ENCODE peak calls at places on chromosomes 4 and X, in eight cellular contexts. One of them, this sample, is unnamed.
A peak's percentile ranks its signal among the peaks of the same experiment; 100 is the strongest.

GRCh38 chr4:134001057-134001456 is 200.5 kb downstream of the PABPC4L start:
- DNase-seq in AG04450: no peak
- DNase-seq in ecto neural progenitor cell: no peak
- DNase-seq in B cell: no peak
- DNase-seq in stimulated activated CD4-positive, alpha-beta T cell treated with anti-CD3 and anti-CD28 coated beads, Interleukin-15, amount 100 ng/mL, for 1 hour: no peak
- DNase-seq in dorsolateral prefrontal cortex: no peak
- DNase-seq in K562: no peak
- DNase-seq in GM10248: no peak
- DNase-seq in this sample: no peak

GRCh38 chr4:53902786-53903185 is 161.6 kb downstream of the CHIC2 start:
- DNase-seq in AG04450: no peak
- DNase-seq in ecto neural progenitor cell: no peak
- DNase-seq in B cell: no peak
- DNase-seq in stimulated activated CD4-positive, alpha-beta T cell treated with anti-CD3 and anti-CD28 coated beads, Interleukin-15, amount 100 ng/mL, for 1 hour: no peak
- DNase-seq in dorsolateral prefrontal cortex: no peak
- DNase-seq in K562: no peak
- DNase-seq in GM10248: no peak
- DNase-seq in this sample: no peak

GRCh38 chr4:40858946-40859345 is 109.2 kb downstream of the NSUN7 start:
- DNase-seq in AG04450: no peak
- DNase-seq in ecto neural progenitor cell: no peak
- DNase-seq in B cell: no peak
- DNase-seq in stimulated activated CD4-positive, alpha-beta T cell treated with anti-CD3 and anti-CD28 coated beads, Interleukin-15, amount 100 ng/mL, for 1 hour: no peak
- DNase-seq in dorsolateral prefrontal cortex: no peak
- DNase-seq in K562: no peak
- DNase-seq in GM10248: no peak
- DNase-seq in this sample: no peak

GRCh38 chrX:130793966-130794365 is 109.0 kb downstream of the ENOX2 start:
- DNase-seq in AG04450: no peak
- DNase-seq in ecto neural progenitor cell: no peak
- DNase-seq in B cell: no peak
- DNase-seq in stimulated activated CD4-positive, alpha-beta T cell treated with anti-CD3 and anti-CD28 coated beads, Interleukin-15, amount 100 ng/mL, for 1 hour: no peak
- DNase-seq in dorsolateral prefrontal cortex: no peak
- DNase-seq in K562: no peak
- DNase-seq in GM10248: no peak
- DNase-seq in this sample: no peak

GRCh38 chrX:123833387-123833786 is 26.5 kb upstream of the XIAP start:
- DNase-seq in AG04450: peak; percentile 1
- DNase-seq in ecto neural progenitor cell: peak; percentile 48
- DNase-seq in B cell: peak; percentile 66
- DNase-seq in stimulated activated CD4-positive, alpha-beta T cell treated with anti-CD3 and anti-CD28 coated beads, Interleukin-15, amount 100 ng/mL, for 1 hour: no peak
- DNase-seq in dorsolateral prefrontal cortex: no peak
- DNase-seq in K562: peak; percentile 69
- DNase-seq in GM10248: peak; percentile 65
- DNase-seq in this sample: peak; percentile 42

GRCh38 chr4:77453911-77454310 is 151.7 kb upstream of the CXCL13 start:
- DNase-seq in AG04450: no peak
- DNase-seq in ecto neural progenitor cell: no peak
- DNase-seq in B cell: no peak
- DNase-seq in stimulated activated CD4-positive, alpha-beta T cell treated with anti-CD3 and anti-CD28 coated beads, Interleukin-15, amount 100 ng/mL, for 1 hour: no peak
- DNase-seq in dorsolateral prefrontal cortex: no peak
- DNase-seq in K562: no peak
- DNase-seq in GM10248: no peak
- DNase-seq in this sample: no peak

GRCh38 chr4:179625391-179625790 is 2183.2 kb upstream of the AGA start:
- DNase-seq in AG04450: peak; percentile 61
- DNase-seq in ecto neural progenitor cell: no peak
- DNase-seq in B cell: no peak
- DNase-seq in stimulated activated CD4-positive, alpha-beta T cell treated with anti-CD3 and anti-CD28 coated beads, Interleukin-15, amount 100 ng/mL, for 1 hour: no peak
- DNase-seq in dorsolateral prefrontal cortex: no peak
- DNase-seq in K562: no peak
- DNase-seq in GM10248: no peak
- DNase-seq in this sample: peak; percentile 14

GRCh38 chrX:11423362-11423818 is 130.2 kb downstream of the AMELX start:
- DNase-seq in AG04450: peak; percentile 62
- DNase-seq in ecto neural progenitor cell: no peak
- DNase-seq in B cell: peak; percentile 4
- DNase-seq in stimulated activated CD4-positive, alpha-beta T cell treated with anti-CD3 and anti-CD28 coated beads, Interleukin-15, amount 100 ng/mL, for 1 hour: no peak
- DNase-seq in dorsolateral prefrontal cortex: no peak
- DNase-seq in K562: peak; percentile 34
- DNase-seq in GM10248: peak; percentile 14
- DNase-seq in this sample: peak; percentile 46

GRCh38 chr4:82217986-82218715 is 155.6 kb downstream of the HNRNPD start:
- DNase-seq in AG04450: no peak
- DNase-seq in ecto neural progenitor cell: no peak
- DNase-seq in B cell: peak; percentile 8
- DNase-seq in stimulated activated CD4-positive, alpha-beta T cell treated with anti-CD3 and anti-CD28 coated beads, Interleukin-15, amount 100 ng/mL, for 1 hour: no peak
- DNase-seq in dorsolateral prefrontal cortex: no peak
- DNase-seq in K562: no peak
- DNase-seq in GM10248: no peak
- DNase-seq in this sample: no peak

GRCh38 chrX:42289492-42290385 is 366.4 kb upstream of the CASK start:
- DNase-seq in AG04450: no peak
- DNase-seq in ecto neural progenitor cell: no peak
- DNase-seq in B cell: no peak
- DNase-seq in stimulated activated CD4-positive, alpha-beta T cell treated with anti-CD3 and anti-CD28 coated beads, Interleukin-15, amount 100 ng/mL, for 1 hour: no peak
- DNase-seq in dorsolateral prefrontal cortex: no peak
- DNase-seq in K562: no peak
- DNase-seq in GM10248: no peak
- DNase-seq in this sample: no peak

GRCh38 chr4:81665050-81665449 is 193.3 kb upstream of the RASGEF1B start:
- DNase-seq in AG04450: no peak
- DNase-seq in ecto neural progenitor cell: no peak
- DNase-seq in B cell: no peak
- DNase-seq in stimulated activated CD4-positive, alpha-beta T cell treated with anti-CD3 and anti-CD28 coated beads, Interleukin-15, amount 100 ng/mL, for 1 hour: no peak
- DNase-seq in dorsolateral prefrontal cortex: no peak
- DNase-seq in K562: no peak
- DNase-seq in GM10248: no peak
- DNase-seq in this sample: no peak

GRCh38 chrX:103520391-103520790 is 1.1 kb upstream of the RAB40A start:
- DNase-seq in AG04450: peak; percentile 10
- DNase-seq in ecto neural progenitor cell: no peak
- DNase-seq in B cell: no peak
- DNase-seq in stimulated activated CD4-positive, alpha-beta T cell treated with anti-CD3 and anti-CD28 coated beads, Interleukin-15, amount 100 ng/mL, for 1 hour: no peak
- DNase-seq in dorsolateral prefrontal cortex: no peak
- DNase-seq in K562: no peak
- DNase-seq in GM10248: no peak
- DNase-seq in this sample: peak; percentile 44

GRCh38 chr4:100428051-100428450 is 89.8 kb downstream of the EMCN start:
- DNase-seq in AG04450: no peak
- DNase-seq in ecto neural progenitor cell: no peak
- DNase-seq in B cell: no peak
- DNase-seq in stimulated activated CD4-positive, alpha-beta T cell treated with anti-CD3 and anti-CD28 coated beads, Interleukin-15, amount 100 ng/mL, for 1 hour: no peak
- DNase-seq in dorsolateral prefrontal cortex: no peak
- DNase-seq in K562: no peak
- DNase-seq in GM10248: no peak
- DNase-seq in this sample: no peak

GRCh38 chr4:108155373-108155772 is 13.4 kb downstream of the LEF1 start:
- DNase-seq in AG04450: no peak
- DNase-seq in ecto neural progenitor cell: peak; percentile 64
- DNase-seq in B cell: no peak
- DNase-seq in stimulated activated CD4-positive, alpha-beta T cell treated with anti-CD3 and anti-CD28 coated beads, Interleukin-15, amount 100 ng/mL, for 1 hour: no peak
- DNase-seq in dorsolateral prefrontal cortex: no peak
- DNase-seq in K562: no peak
- DNase-seq in GM10248: no peak
- DNase-seq in this sample: peak; percentile 61

GRCh38 chrX:28347526-28347925 is 239.7 kb upstream of the IL1RAPL1 start:
- DNase-seq in AG04450: no peak
- DNase-seq in ecto neural progenitor cell: no peak
- DNase-seq in B cell: no peak
- DNase-seq in stimulated activated CD4-positive, alpha-beta T cell treated with anti-CD3 and anti-CD28 coated beads, Interleukin-15, amount 100 ng/mL, for 1 hour: no peak
- DNase-seq in dorsolateral prefrontal cortex: no peak
- DNase-seq in K562: no peak
- DNase-seq in GM10248: no peak
- DNase-seq in this sample: no peak

GRCh38 chr4:15037923-15038541 is 35.8 kb downstream of the CPEB2 start:
- DNase-seq in AG04450: no peak
- DNase-seq in ecto neural progenitor cell: no peak
- DNase-seq in B cell: no peak
- DNase-seq in stimulated activated CD4-positive, alpha-beta T cell treated with anti-CD3 and anti-CD28 coated beads, Interleukin-15, amount 100 ng/mL, for 1 hour: no peak
- DNase-seq in dorsolateral prefrontal cortex: no peak
- DNase-seq in K562: no peak
- DNase-seq in GM10248: no peak
- DNase-seq in this sample: no peak

GRCh38 chrX:107449490-107450175 is at the start of gene FRMPD3:
- DNase-seq in AG04450: no peak
- DNase-seq in ecto neural progenitor cell: peak; percentile 61
- DNase-seq in B cell: peak; percentile 26
- DNase-seq in stimulated activated CD4-positive, alpha-beta T cell treated with anti-CD3 and anti-CD28 coated beads, Interleukin-15, amount 100 ng/mL, for 1 hour: no peak
- DNase-seq in dorsolateral prefrontal cortex: no peak
- DNase-seq in K562: no peak
- DNase-seq in GM10248: no peak
- DNase-seq in this sample: peak; percentile 21

GRCh38 chrX:74949717-74950116 is 24.5 kb upstream of the NEXMIF start:
- DNase-seq in AG04450: no peak
- DNase-seq in ecto neural progenitor cell: no peak
- DNase-seq in B cell: no peak
- DNase-seq in stimulated activated CD4-positive, alpha-beta T cell treated with anti-CD3 and anti-CD28 coated beads, Interleukin-15, amount 100 ng/mL, for 1 hour: no peak
- DNase-seq in dorsolateral prefrontal cortex: no peak
- DNase-seq in K562: no peak
- DNase-seq in GM10248: no peak
- DNase-seq in this sample: no peak

GRCh38 chr4:3530051-3530450 is 2.2 kb downstream of the LRPAP1 start:
- DNase-seq in AG04450: no peak
- DNase-seq in ecto neural progenitor cell: peak; percentile 37
- DNase-seq in B cell: peak; percentile 1
- DNase-seq in stimulated activated CD4-positive, alpha-beta T cell treated with anti-CD3 and anti-CD28 coated beads, Interleukin-15, amount 100 ng/mL, for 1 hour: no peak
- DNase-seq in dorsolateral prefrontal cortex: no peak
- DNase-seq in K562: no peak
- DNase-seq in GM10248: no peak
- DNase-seq in this sample: no peak

GRCh38 chr4:122715221-122715620 is 17.3 kb upstream of the BBS12 start:
- DNase-seq in AG04450: no peak
- DNase-seq in ecto neural progenitor cell: no peak
- DNase-seq in B cell: no peak
- DNase-seq in stimulated activated CD4-positive, alpha-beta T cell treated with anti-CD3 and anti-CD28 coated beads, Interleukin-15, amount 100 ng/mL, for 1 hour: no peak
- DNase-seq in dorsolateral prefrontal cortex: no peak
- DNase-seq in K562: no peak
- DNase-seq in GM10248: no peak
- DNase-seq in this sample: no peak

GRCh38 chr4:67684839-67685531 is 16.0 kb downstream of the UBA6 start:
- DNase-seq in AG04450: no peak
- DNase-seq in ecto neural progenitor cell: no peak
- DNase-seq in B cell: no peak
- DNase-seq in stimulated activated CD4-positive, alpha-beta T cell treated with anti-CD3 and anti-CD28 coated beads, Interleukin-15, amount 100 ng/mL, for 1 hour: no peak
- DNase-seq in dorsolateral prefrontal cortex: no peak
- DNase-seq in K562: no peak
- DNase-seq in GM10248: no peak
- DNase-seq in this sample: no peak

GRCh38 chr4:92303621-92304027 is at the start of gene GRID2:
- DNase-seq in AG04450: no peak
- DNase-seq in ecto neural progenitor cell: peak; percentile 77
- DNase-seq in B cell: no peak
- DNase-seq in stimulated activated CD4-positive, alpha-beta T cell treated with anti-CD3 and anti-CD28 coated beads, Interleukin-15, amount 100 ng/mL, for 1 hour: no peak
- DNase-seq in dorsolateral prefrontal cortex: peak; percentile 48
- DNase-seq in K562: no peak
- DNase-seq in GM10248: no peak
- DNase-seq in this sample: peak; percentile 17

GRCh38 chrX:18471296-18471695 is 45.9 kb downstream of the CDKL5 start:
- DNase-seq in AG04450: no peak
- DNase-seq in ecto neural progenitor cell: no peak
- DNase-seq in B cell: no peak
- DNase-seq in stimulated activated CD4-positive, alpha-beta T cell treated with anti-CD3 and anti-CD28 coated beads, Interleukin-15, amount 100 ng/mL, for 1 hour: no peak
- DNase-seq in dorsolateral prefrontal cortex: no peak
- DNase-seq in K562: no peak
- DNase-seq in GM10248: no peak
- DNase-seq in this sample: no peak

GRCh38 chr4:83108101-83108861 is 6.2 kb downstream of the PLAC8 start:
- DNase-seq in AG04450: no peak
- DNase-seq in ecto neural progenitor cell: no peak
- DNase-seq in B cell: no peak
- DNase-seq in stimulated activated CD4-positive, alpha-beta T cell treated with anti-CD3 and anti-CD28 coated beads, Interleukin-15, amount 100 ng/mL, for 1 hour: no peak
- DNase-seq in dorsolateral prefrontal cortex: no peak
- DNase-seq in K562: no peak
- DNase-seq in GM10248: no peak
- DNase-seq in this sample: no peak

GRCh38 chrX:68842781-68843581 is 14.2 kb downstream of the EFNB1 start:
- DNase-seq in AG04450: no peak
- DNase-seq in ecto neural progenitor cell: no peak
- DNase-seq in B cell: no peak
- DNase-seq in stimulated activated CD4-positive, alpha-beta T cell treated with anti-CD3 and anti-CD28 coated beads, Interleukin-15, amount 100 ng/mL, for 1 hour: no peak
- DNase-seq in dorsolateral prefrontal cortex: no peak
- DNase-seq in K562: no peak
- DNase-seq in GM10248: no peak
- DNase-seq in this sample: peak; percentile 70

GRCh38 chr4:78168029-78168428 is 110.9 kb downstream of the FRAS1 start:
- DNase-seq in AG04450: no peak
- DNase-seq in ecto neural progenitor cell: no peak
- DNase-seq in B cell: no peak
- DNase-seq in stimulated activated CD4-positive, alpha-beta T cell treated with anti-CD3 and anti-CD28 coated beads, Interleukin-15, amount 100 ng/mL, for 1 hour: no peak
- DNase-seq in dorsolateral prefrontal cortex: no peak
- DNase-seq in K562: no peak
- DNase-seq in GM10248: no peak
- DNase-seq in this sample: no peak

GRCh38 chrX:2928127-2928582 is 984 bp downstream of the ARSD start:
- DNase-seq in AG04450: no peak
- DNase-seq in ecto neural progenitor cell: peak; percentile 87
- DNase-seq in B cell: peak; percentile 32
- DNase-seq in stimulated activated CD4-positive, alpha-beta T cell treated with anti-CD3 and anti-CD28 coated beads, Interleukin-15, amount 100 ng/mL, for 1 hour: no peak
- DNase-seq in dorsolateral prefrontal cortex: no peak
- DNase-seq in K562: no peak
- DNase-seq in GM10248: no peak
- DNase-seq in this sample: no peak

GRCh38 chrX:135434258-135435138 is 12.8 kb downstream of the SMIM10L2A start:
- DNase-seq in AG04450: no peak
- DNase-seq in ecto neural progenitor cell: no peak
- DNase-seq in B cell: no peak
- DNase-seq in stimulated activated CD4-positive, alpha-beta T cell treated with anti-CD3 and anti-CD28 coated beads, Interleukin-15, amount 100 ng/mL, for 1 hour: no peak
- DNase-seq in dorsolateral prefrontal cortex: no peak
- DNase-seq in K562: no peak
- DNase-seq in GM10248: no peak
- DNase-seq in this sample: no peak

GRCh38 chrX:14883826-14884225 is 10.6 kb downstream of the MOSPD2 start:
- DNase-seq in AG04450: no peak
- DNase-seq in ecto neural progenitor cell: no peak
- DNase-seq in B cell: no peak
- DNase-seq in stimulated activated CD4-positive, alpha-beta T cell treated with anti-CD3 and anti-CD28 coated beads, Interleukin-15, amount 100 ng/mL, for 1 hour: no peak
- DNase-seq in dorsolateral prefrontal cortex: no peak
- DNase-seq in K562: no peak
- DNase-seq in GM10248: no peak
- DNase-seq in this sample: no peak

GRCh38 chrX:19063030-19063429 is 59.2 kb downstream of the ADGRG2 start:
- DNase-seq in AG04450: no peak
- DNase-seq in ecto neural progenitor cell: no peak
- DNase-seq in B cell: no peak
- DNase-seq in stimulated activated CD4-positive, alpha-beta T cell treated with anti-CD3 and anti-CD28 coated beads, Interleukin-15, amount 100 ng/mL, for 1 hour: no peak
- DNase-seq in dorsolateral prefrontal cortex: no peak
- DNase-seq in K562: no peak
- DNase-seq in GM10248: no peak
- DNase-seq in this sample: peak; percentile 17

GRCh38 chr4:176443646-176444409 is 124.1 kb downstream of the SPCS3 start:
- DNase-seq in AG04450: no peak
- DNase-seq in ecto neural progenitor cell: no peak
- DNase-seq in B cell: no peak
- DNase-seq in stimulated activated CD4-positive, alpha-beta T cell treated with anti-CD3 and anti-CD28 coated beads, Interleukin-15, amount 100 ng/mL, for 1 hour: no peak
- DNase-seq in dorsolateral prefrontal cortex: no peak
- DNase-seq in K562: no peak
- DNase-seq in GM10248: no peak
- DNase-seq in this sample: peak; percentile 45

GRCh38 chrX:133482345-133483041 is 67.2 kb upstream of the GPC4 start:
- DNase-seq in AG04450: no peak
- DNase-seq in ecto neural progenitor cell: no peak
- DNase-seq in B cell: no peak
- DNase-seq in stimulated activated CD4-positive, alpha-beta T cell treated with anti-CD3 and anti-CD28 coated beads, Interleukin-15, amount 100 ng/mL, for 1 hour: no peak
- DNase-seq in dorsolateral prefrontal cortex: no peak
- DNase-seq in K562: no peak
- DNase-seq in GM10248: no peak
- DNase-seq in this sample: no peak

GRCh38 chr4:7197910-7198309 is 5.6 kb downstream of the SORCS2 start:
- DNase-seq in AG04450: no peak
- DNase-seq in ecto neural progenitor cell: peak; percentile 54
- DNase-seq in B cell: no peak
- DNase-seq in stimulated activated CD4-positive, alpha-beta T cell treated with anti-CD3 and anti-CD28 coated beads, Interleukin-15, amount 100 ng/mL, for 1 hour: no peak
- DNase-seq in dorsolateral prefrontal cortex: no peak
- DNase-seq in K562: no peak
- DNase-seq in GM10248: no peak
- DNase-seq in this sample: no peak

GRCh38 chrX:68369559-68369958 is 63.7 kb downstream of the OPHN1 start:
- DNase-seq in AG04450: no peak
- DNase-seq in ecto neural progenitor cell: no peak
- DNase-seq in B cell: no peak
- DNase-seq in stimulated activated CD4-positive, alpha-beta T cell treated with anti-CD3 and anti-CD28 coated beads, Interleukin-15, amount 100 ng/mL, for 1 hour: no peak
- DNase-seq in dorsolateral prefrontal cortex: no peak
- DNase-seq in K562: no peak
- DNase-seq in GM10248: no peak
- DNase-seq in this sample: no peak

This sample was measured in Daoy.